ENCODE peak calls at places on chromosomes 3 and 15, in ten cellular contexts. One of them, this sample, is unnamed.

GRCh38 chr3:101928890-101929289 is 79.6 kb downstream of the NFKBIZ start:
- DNase-seq in spleen: no peak
- DNase-seq in uterus: no peak
- DNase-seq in body of pancreas: no peak
- DNase-seq in A549: no peak
- DNase-seq in adrenal gland: no peak
- DNase-seq in tibial nerve: no peak
- DNase-seq in sigmoid colon: no peak
- DNase-seq in HCT116: no peak
- DNase-seq in IMR-90: peak
- DNase-seq in this sample: no peak

GRCh38 chr3:127213381-127213918 is 20.5 kb downstream of the PRR23E start:
- DNase-seq in spleen: no peak
- DNase-seq in uterus: no peak
- DNase-seq in body of pancreas: no peak
- DNase-seq in A549: no peak
- DNase-seq in adrenal gland: no peak
- DNase-seq in tibial nerve: no peak
- DNase-seq in sigmoid colon: no peak
- DNase-seq in HCT116: no peak
- DNase-seq in IMR-90: no peak
- DNase-seq in this sample: no peak

GRCh38 chr3:59411176-59411575 is 361.4 kb upstream of the CFAP20DC start:
- DNase-seq in spleen: no peak
- DNase-seq in uterus: no peak
- DNase-seq in body of pancreas: no peak
- DNase-seq in A549: no peak
- DNase-seq in adrenal gland: no peak
- DNase-seq in tibial nerve: no peak
- DNase-seq in sigmoid colon: no peak
- DNase-seq in HCT116: no peak
- DNase-seq in IMR-90: no peak
- DNase-seq in this sample: no peak

GRCh38 chr15:27832263-27832647 is 266.9 kb downstream of the OCA2 start:
- DNase-seq in spleen: no peak
- DNase-seq in uterus: no peak
- DNase-seq in body of pancreas: no peak
- DNase-seq in A549: no peak
- DNase-seq in adrenal gland: no peak
- DNase-seq in tibial nerve: no peak
- DNase-seq in sigmoid colon: no peak
- DNase-seq in HCT116: no peak
- DNase-seq in IMR-90: no peak
- DNase-seq in this sample: no peak

GRCh38 chr3:52851348-52851747 is 16.5 kb upstream of the MUSTN1 start:
- DNase-seq in spleen: peak
- DNase-seq in uterus: no peak
- DNase-seq in body of pancreas: peak
- DNase-seq in A549: peak
- DNase-seq in adrenal gland: peak
- DNase-seq in tibial nerve: no peak
- DNase-seq in sigmoid colon: no peak
- DNase-seq in HCT116: peak
- DNase-seq in IMR-90: peak
- DNase-seq in this sample: no peak

GRCh38 chr3:170257145-170257544 is 34.9 kb downstream of the PRKCI start:
- DNase-seq in spleen: no peak
- DNase-seq in uterus: no peak
- DNase-seq in body of pancreas: no peak
- DNase-seq in A549: no peak
- DNase-seq in adrenal gland: no peak
- DNase-seq in tibial nerve: no peak
- DNase-seq in sigmoid colon: no peak
- DNase-seq in HCT116: no peak
- DNase-seq in IMR-90: no peak
- DNase-seq in this sample: no peak

GRCh38 chr3:177615015-177615414 is 417.7 kb upstream of the TBL1XR1 start:
- DNase-seq in spleen: no peak
- DNase-seq in uterus: peak
- DNase-seq in body of pancreas: peak
- DNase-seq in A549: no peak
- DNase-seq in adrenal gland: peak
- DNase-seq in tibial nerve: peak
- DNase-seq in sigmoid colon: peak
- DNase-seq in HCT116: no peak
- DNase-seq in IMR-90: peak
- DNase-seq in this sample: peak

GRCh38 chr3:30538787-30539186 is 67.6 kb upstream of the TGFBR2 start:
- DNase-seq in spleen: no peak
- DNase-seq in uterus: no peak
- DNase-seq in body of pancreas: no peak
- DNase-seq in A549: peak
- DNase-seq in adrenal gland: no peak
- DNase-seq in tibial nerve: no peak
- DNase-seq in sigmoid colon: no peak
- DNase-seq in HCT116: peak
- DNase-seq in IMR-90: peak
- DNase-seq in this sample: no peak

GRCh38 chr3:172137287-172138030 is 98.1 kb downstream of the FNDC3B start:
- DNase-seq in spleen: no peak
- DNase-seq in uterus: no peak
- DNase-seq in body of pancreas: no peak
- DNase-seq in A549: no peak
- DNase-seq in adrenal gland: no peak
- DNase-seq in tibial nerve: no peak
- DNase-seq in sigmoid colon: no peak
- DNase-seq in HCT116: no peak
- DNase-seq in IMR-90: no peak
- DNase-seq in this sample: no peak

GRCh38 chr3:172135185-172135584 is 95.8 kb downstream of the FNDC3B start:
- DNase-seq in spleen: no peak
- DNase-seq in uterus: no peak
- DNase-seq in body of pancreas: no peak
- DNase-seq in A549: no peak
- DNase-seq in adrenal gland: no peak
- DNase-seq in tibial nerve: no peak
- DNase-seq in sigmoid colon: no peak
- DNase-seq in HCT116: no peak
- DNase-seq in IMR-90: no peak
- DNase-seq in this sample: no peak

GRCh38 chr3:172134352-172134751 is 95.0 kb downstream of the FNDC3B start:
- DNase-seq in spleen: no peak
- DNase-seq in uterus: no peak
- DNase-seq in body of pancreas: no peak
- DNase-seq in A549: no peak
- DNase-seq in adrenal gland: no peak
- DNase-seq in tibial nerve: no peak
- DNase-seq in sigmoid colon: no peak
- DNase-seq in HCT116: no peak
- DNase-seq in IMR-90: no peak
- DNase-seq in this sample: no peak

GRCh38 chr3:172138031-172138538 is 98.7 kb downstream of the FNDC3B start:
- DNase-seq in spleen: no peak
- DNase-seq in uterus: no peak
- DNase-seq in body of pancreas: no peak
- DNase-seq in A549: no peak
- DNase-seq in adrenal gland: no peak
- DNase-seq in tibial nerve: no peak
- DNase-seq in sigmoid colon: no peak
- DNase-seq in HCT116: no peak
- DNase-seq in IMR-90: no peak
- DNase-seq in this sample: no peak

DNA sequence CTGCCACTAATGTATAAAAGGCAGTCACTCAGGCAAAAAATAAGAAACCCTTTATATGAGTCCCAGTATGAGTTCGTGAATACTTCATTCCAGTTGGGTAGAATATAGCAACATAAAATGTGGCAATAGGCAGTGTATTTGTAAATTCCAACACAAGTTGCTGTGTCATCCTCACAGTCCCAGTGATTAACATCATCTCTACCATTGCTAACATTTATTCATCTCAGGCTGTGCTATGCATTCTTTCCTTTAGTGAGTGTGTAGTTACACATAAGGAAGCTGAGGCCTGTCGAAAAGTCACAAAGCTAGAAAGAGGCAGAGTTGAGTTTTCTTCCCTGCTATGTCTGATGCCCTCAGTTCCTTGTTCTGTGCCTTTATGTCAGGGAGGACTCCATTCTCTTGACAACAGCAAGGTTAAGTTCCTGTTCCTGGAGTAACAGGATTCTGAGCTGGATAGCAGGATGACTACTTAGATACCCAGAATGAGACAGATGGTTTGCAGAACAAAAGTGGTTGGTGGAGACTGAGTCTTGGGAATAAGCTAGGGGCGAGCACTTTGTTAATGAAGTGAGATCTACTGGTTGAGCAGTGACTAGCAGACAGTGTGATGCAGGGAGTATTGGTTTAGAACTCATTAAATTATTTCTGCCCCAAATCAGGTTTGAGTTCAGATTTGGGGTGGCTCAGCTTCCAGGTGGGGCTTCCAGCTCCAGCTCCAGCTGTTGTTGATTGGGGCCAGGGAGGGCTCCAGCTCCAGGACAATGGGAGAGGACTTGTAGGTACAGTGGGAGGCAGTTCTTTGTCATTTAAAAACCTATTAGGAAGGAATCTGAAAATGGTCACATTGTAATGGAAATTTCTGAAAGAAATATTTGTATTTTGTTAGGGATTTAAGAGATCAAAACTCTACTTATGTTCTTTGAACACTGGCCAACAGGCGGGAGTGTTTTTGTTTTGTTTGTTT is 96.7 kb downstream of the FNDC3B start:
- DNase-seq in spleen: no peak
- DNase-seq in uterus: no peak
- DNase-seq in body of pancreas: no peak
- DNase-seq in A549: no peak
- DNase-seq in adrenal gland: no peak
- DNase-seq in tibial nerve: no peak
- DNase-seq in sigmoid colon: no peak
- DNase-seq in HCT116: no peak
- DNase-seq in IMR-90: peak
- DNase-seq in this sample: no peak
- TF ChIP-seq POLR2A in spleen: no peak
- TF ChIP-seq POLR2A in uterus: no peak
- TF ChIP-seq POLR2A in body of pancreas: no peak
- TF ChIP-seq POLR2A in A549: no peak
- TF ChIP-seq POLR2A in adrenal gland: no peak
- TF ChIP-seq POLR2A in tibial nerve: no peak
- TF ChIP-seq POLR2A in sigmoid colon: no peak
- TF ChIP-seq POLR2A in HCT116: no peak
- TF ChIP-seq POLR2A in IMR-90: no peak
- TF ChIP-seq POLR2A in this sample: no peak

GRCh38 chr3:57892423-57892822 is 115.8 kb upstream of the FLNB start:
- DNase-seq in spleen: no peak
- DNase-seq in uterus: no peak
- DNase-seq in body of pancreas: no peak
- DNase-seq in A549: no peak
- DNase-seq in adrenal gland: no peak
- DNase-seq in tibial nerve: no peak
- DNase-seq in sigmoid colon: no peak
- DNase-seq in HCT116: no peak
- DNase-seq in IMR-90: peak
- DNase-seq in this sample: no peak

GRCh38 chr3:57893668-57894067 is 114.6 kb upstream of the FLNB start:
- DNase-seq in spleen: no peak
- DNase-seq in uterus: no peak
- DNase-seq in body of pancreas: no peak
- DNase-seq in A549: no peak
- DNase-seq in adrenal gland: no peak
- DNase-seq in tibial nerve: no peak
- DNase-seq in sigmoid colon: no peak
- DNase-seq in HCT116: no peak
- DNase-seq in IMR-90: no peak
- DNase-seq in this sample: no peak

GRCh38 chr3:57893156-57893555 is 115.1 kb upstream of the FLNB start:
- DNase-seq in spleen: no peak
- DNase-seq in uterus: no peak
- DNase-seq in body of pancreas: no peak
- DNase-seq in A549: no peak
- DNase-seq in adrenal gland: no peak
- DNase-seq in tibial nerve: no peak
- DNase-seq in sigmoid colon: no peak
- DNase-seq in HCT116: no peak
- DNase-seq in IMR-90: no peak
- DNase-seq in this sample: no peak

GRCh38 chr3:57890874-57891273 is 117.3 kb upstream of the FLNB start:
- DNase-seq in spleen: no peak
- DNase-seq in uterus: no peak
- DNase-seq in body of pancreas: no peak
- DNase-seq in A549: no peak
- DNase-seq in adrenal gland: no peak
- DNase-seq in tibial nerve: no peak
- DNase-seq in sigmoid colon: no peak
- DNase-seq in HCT116: no peak
- DNase-seq in IMR-90: peak
- DNase-seq in this sample: no peak

DNA sequence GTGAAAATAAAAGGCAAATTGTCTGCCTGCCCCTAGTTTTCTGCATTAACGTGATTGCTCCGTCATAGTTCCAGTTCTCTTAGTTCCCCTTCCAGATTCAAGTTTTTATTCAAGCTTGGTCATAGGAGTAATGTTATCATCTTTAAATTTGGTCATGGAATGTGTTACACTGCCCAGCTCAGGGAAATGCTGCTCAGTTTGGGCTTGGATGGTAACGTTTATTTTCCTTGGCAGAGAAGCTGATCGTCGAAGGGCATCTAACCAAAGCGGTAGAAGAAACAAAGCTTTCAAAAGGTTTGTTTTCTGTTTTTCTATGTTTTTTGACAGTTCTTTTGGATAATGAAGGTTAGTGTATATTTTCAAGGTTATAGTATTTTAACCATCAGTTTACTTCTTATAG is 118.4 kb upstream of the FLNB start:
- DNase-seq in spleen: no peak
- DNase-seq in uterus: peak
- DNase-seq in body of pancreas: no peak
- DNase-seq in A549: no peak
- DNase-seq in adrenal gland: no peak
- DNase-seq in tibial nerve: no peak
- DNase-seq in sigmoid colon: peak
- DNase-seq in HCT116: no peak
- DNase-seq in IMR-90: peak
- DNase-seq in this sample: no peak
- H3K4me3 ChIP-seq in spleen: no peak
- H3K4me3 ChIP-seq in uterus: peak
- H3K4me3 ChIP-seq in body of pancreas: no peak
- H3K4me3 ChIP-seq in A549: no peak
- H3K4me3 ChIP-seq in adrenal gland: no peak
- H3K4me3 ChIP-seq in tibial nerve: no peak
- H3K4me3 ChIP-seq in sigmoid colon: peak
- H3K4me3 ChIP-seq in HCT116: no peak
- H3K4me3 ChIP-seq in IMR-90: no peak
- H3K4me3 ChIP-seq in this sample: no peak

DNA sequence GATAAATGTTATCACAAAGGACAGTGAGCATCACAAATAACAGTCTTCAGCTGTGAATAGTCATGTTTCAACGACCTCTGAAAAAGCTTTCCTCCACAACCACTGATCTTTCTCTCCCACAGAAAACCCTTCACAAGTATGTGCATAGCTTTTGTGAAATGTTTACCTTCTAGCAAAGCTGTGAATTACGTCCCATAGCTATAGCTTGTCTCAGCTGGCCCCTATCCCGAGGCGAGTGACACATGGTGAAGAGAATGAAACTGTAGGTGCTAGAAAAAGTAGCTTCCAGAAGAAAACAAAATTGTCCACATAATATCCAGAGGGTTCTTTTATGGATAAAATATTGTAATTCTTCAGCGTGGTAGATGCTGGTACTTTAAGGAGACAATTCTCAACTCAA is 182.0 kb downstream of the FGF12 start:
- DNase-seq in spleen: no peak
- DNase-seq in uterus: no peak
- DNase-seq in body of pancreas: no peak
- DNase-seq in A549: no peak
- DNase-seq in adrenal gland: no peak
- DNase-seq in tibial nerve: no peak
- DNase-seq in sigmoid colon: no peak
- DNase-seq in HCT116: no peak
- DNase-seq in IMR-90: no peak
- DNase-seq in this sample: no peak
- TF ChIP-seq CTCF in spleen: no peak
- TF ChIP-seq CTCF in uterus: no peak
- TF ChIP-seq CTCF in body of pancreas: no peak
- TF ChIP-seq CTCF in A549: no peak
- TF ChIP-seq CTCF in adrenal gland: no peak
- TF ChIP-seq CTCF in tibial nerve: no peak
- TF ChIP-seq CTCF in sigmoid colon: no peak
- TF ChIP-seq CTCF in HCT116: no peak
- TF ChIP-seq CTCF in IMR-90: no peak
- TF ChIP-seq CTCF in this sample: no peak

GRCh38 chr3:129574206-129574605 is 31.2 kb downstream of the H1-8 start:
- DNase-seq in spleen: no peak
- DNase-seq in uterus: no peak
- DNase-seq in body of pancreas: no peak
- DNase-seq in A549: no peak
- DNase-seq in adrenal gland: no peak
- DNase-seq in tibial nerve: no peak
- DNase-seq in sigmoid colon: no peak
- DNase-seq in HCT116: no peak
- DNase-seq in IMR-90: no peak
- DNase-seq in this sample: no peak

GRCh38 chr3:129572603-129573002 is 29.6 kb downstream of the H1-8 start:
- DNase-seq in spleen: no peak
- DNase-seq in uterus: no peak
- DNase-seq in body of pancreas: no peak
- DNase-seq in A549: no peak
- DNase-seq in adrenal gland: no peak
- DNase-seq in tibial nerve: no peak
- DNase-seq in sigmoid colon: no peak
- DNase-seq in HCT116: no peak
- DNase-seq in IMR-90: no peak
- DNase-seq in this sample: no peak

GRCh38 chr3:129569856-129570255 is 26.9 kb downstream of the H1-8 start:
- DNase-seq in spleen: no peak
- DNase-seq in uterus: no peak
- DNase-seq in body of pancreas: no peak
- DNase-seq in A549: no peak
- DNase-seq in adrenal gland: no peak
- DNase-seq in tibial nerve: no peak
- DNase-seq in sigmoid colon: no peak
- DNase-seq in HCT116: no peak
- DNase-seq in IMR-90: no peak
- DNase-seq in this sample: no peak

GRCh38 chr3:129573493-129573892 is 30.5 kb downstream of the H1-8 start:
- DNase-seq in spleen: no peak
- DNase-seq in uterus: no peak
- DNase-seq in body of pancreas: no peak
- DNase-seq in A549: no peak
- DNase-seq in adrenal gland: no peak
- DNase-seq in tibial nerve: no peak
- DNase-seq in sigmoid colon: no peak
- DNase-seq in HCT116: no peak
- DNase-seq in IMR-90: no peak
- DNase-seq in this sample: no peak

GRCh38 chr3:129571605-129572547 is 28.9 kb downstream of the H1-8 start:
- DNase-seq in spleen: no peak
- DNase-seq in uterus: no peak
- DNase-seq in body of pancreas: no peak
- DNase-seq in A549: no peak
- DNase-seq in adrenal gland: no peak
- DNase-seq in tibial nerve: no peak
- DNase-seq in sigmoid colon: no peak
- DNase-seq in HCT116: no peak
- DNase-seq in IMR-90: no peak
- DNase-seq in this sample: no peak
- TF ChIP-seq POLR2A in spleen: no peak
- TF ChIP-seq POLR2A in uterus: no peak
- TF ChIP-seq POLR2A in body of pancreas: no peak
- TF ChIP-seq POLR2A in A549: no peak
- TF ChIP-seq POLR2A in adrenal gland: no peak
- TF ChIP-seq POLR2A in tibial nerve: no peak
- TF ChIP-seq POLR2A in sigmoid colon: no peak
- TF ChIP-seq POLR2A in HCT116: no peak
- TF ChIP-seq POLR2A in IMR-90: no peak
- TF ChIP-seq POLR2A in this sample: no peak

This sample was measured in lower leg skin.